ENCODE peak calls at places on chromosome 11, in seven cellular contexts. One of them, this sample, is unnamed.
A peak's percentile ranks its signal among the peaks of the same experiment; 100 is the strongest.

GRCh38 chr11:67572747-67573419 is 10.7 kb upstream of the GSTP1 start:
- DNase-seq in KBM-7: peak; percentile 57
- DNase-seq in HS-27A: no peak
- DNase-seq in stimulated activated CD4-positive, alpha-beta T cell treated with anti-CD3 and anti-CD28 coated beads, Interleukin-1b, Interleukin-23, amount 100 ng/mL, for 48 hours: no peak
- DNase-seq in activated CD8-positive, alpha-beta memory T cell treated with anti-CD3 and anti-CD28 coated beads for 1 hour: no peak
- DNase-seq in astrocyte of the spinal cord: peak; percentile 42
- DNase-seq in stimulated activated naive B cell treated with anti-CD40 and anti-IgM and Interleukin-4, amounts not matched to agents 10 μg/mL and 1 μg/mL and 100 μg/mL, for 72 hours: peak; percentile 34
- DNase-seq in this sample: peak; percentile 40

GRCh38 chr11:7246179-7246578 is 5.5 kb upstream of the SYT9 start:
- DNase-seq in stimulated activated naive B cell treated with anti-CD40 and anti-IgM and Interleukin-4, amounts not matched to agents 10 μg/mL and 1 μg/mL and 100 μg/mL, for 72 hours: no peak
- DNase-seq in HS-27A: no peak
- DNase-seq in astrocyte of the spinal cord: no peak
- DNase-seq in stimulated activated CD4-positive, alpha-beta T cell treated with anti-CD3 and anti-CD28 coated beads, Interleukin-1b, Interleukin-23, amount 100 ng/mL, for 48 hours: no peak
- DNase-seq in activated CD8-positive, alpha-beta memory T cell treated with anti-CD3 and anti-CD28 coated beads for 1 hour: no peak
- DNase-seq in KBM-7: no peak
- DNase-seq in this sample: no peak

GRCh38 chr11:124762077-124762623 is at the start of gene ESAM:
- DNase-seq in astrocyte of the spinal cord: no peak
- DNase-seq in activated CD8-positive, alpha-beta memory T cell treated with anti-CD3 and anti-CD28 coated beads for 1 hour: no peak
- DNase-seq in stimulated activated CD4-positive, alpha-beta T cell treated with anti-CD3 and anti-CD28 coated beads, Interleukin-1b, Interleukin-23, amount 100 ng/mL, for 48 hours: peak; percentile 51
- DNase-seq in HS-27A: no peak
- DNase-seq in KBM-7: no peak
- DNase-seq in stimulated activated naive B cell treated with anti-CD40 and anti-IgM and Interleukin-4, amounts not matched to agents 10 μg/mL and 1 μg/mL and 100 μg/mL, for 72 hours: peak; percentile 50
- DNase-seq in this sample: peak; percentile 50

GRCh38 chr11:121467965-121468364 is 15.2 kb upstream of the SORL1-AS1 start:
- DNase-seq in stimulated activated naive B cell treated with anti-CD40 and anti-IgM and Interleukin-4, amounts not matched to agents 10 μg/mL and 1 μg/mL and 100 μg/mL, for 72 hours: peak; percentile 83
- DNase-seq in KBM-7: no peak
- DNase-seq in HS-27A: no peak
- DNase-seq in astrocyte of the spinal cord: no peak
- DNase-seq in activated CD8-positive, alpha-beta memory T cell treated with anti-CD3 and anti-CD28 coated beads for 1 hour: peak; percentile 67
- DNase-seq in stimulated activated CD4-positive, alpha-beta T cell treated with anti-CD3 and anti-CD28 coated beads, Interleukin-1b, Interleukin-23, amount 100 ng/mL, for 48 hours: peak; percentile 85
- DNase-seq in this sample: no peak

GRCh38 chr11:20022363-20023081 is 137.8 kb downstream of the DBX1 start:
- DNase-seq in astrocyte of the spinal cord: peak; percentile 76
- DNase-seq in activated CD8-positive, alpha-beta memory T cell treated with anti-CD3 and anti-CD28 coated beads for 1 hour: no peak
- DNase-seq in KBM-7: no peak
- DNase-seq in HS-27A: no peak
- DNase-seq in stimulated activated CD4-positive, alpha-beta T cell treated with anti-CD3 and anti-CD28 coated beads, Interleukin-1b, Interleukin-23, amount 100 ng/mL, for 48 hours: no peak
- DNase-seq in stimulated activated naive B cell treated with anti-CD40 and anti-IgM and Interleukin-4, amounts not matched to agents 10 μg/mL and 1 μg/mL and 100 μg/mL, for 72 hours: no peak
- DNase-seq in this sample: peak; percentile 49

GRCh38 chr11:130839950-130840666 is 76.2 kb downstream of the SNX19 start:
- DNase-seq in stimulated activated naive B cell treated with anti-CD40 and anti-IgM and Interleukin-4, amounts not matched to agents 10 μg/mL and 1 μg/mL and 100 μg/mL, for 72 hours: no peak
- DNase-seq in KBM-7: no peak
- DNase-seq in astrocyte of the spinal cord: peak; percentile 61
- DNase-seq in stimulated activated CD4-positive, alpha-beta T cell treated with anti-CD3 and anti-CD28 coated beads, Interleukin-1b, Interleukin-23, amount 100 ng/mL, for 48 hours: no peak
- DNase-seq in activated CD8-positive, alpha-beta memory T cell treated with anti-CD3 and anti-CD28 coated beads for 1 hour: no peak
- DNase-seq in HS-27A: no peak
- DNase-seq in this sample: no peak

GRCh38 chr11:19455731-19456130 is 215.0 kb upstream of the E2F8 start:
- DNase-seq in astrocyte of the spinal cord: peak; percentile 11
- DNase-seq in stimulated activated CD4-positive, alpha-beta T cell treated with anti-CD3 and anti-CD28 coated beads, Interleukin-1b, Interleukin-23, amount 100 ng/mL, for 48 hours: no peak
- DNase-seq in KBM-7: no peak
- DNase-seq in activated CD8-positive, alpha-beta memory T cell treated with anti-CD3 and anti-CD28 coated beads for 1 hour: no peak
- DNase-seq in HS-27A: no peak
- DNase-seq in stimulated activated naive B cell treated with anti-CD40 and anti-IgM and Interleukin-4, amounts not matched to agents 10 μg/mL and 1 μg/mL and 100 μg/mL, for 72 hours: no peak
- DNase-seq in this sample: no peak

GRCh38 chr11:109076870-109077269 is 345.1 kb upstream of the C11orf87 start:
- DNase-seq in HS-27A: no peak
- DNase-seq in KBM-7: no peak
- DNase-seq in activated CD8-positive, alpha-beta memory T cell treated with anti-CD3 and anti-CD28 coated beads for 1 hour: no peak
- DNase-seq in stimulated activated CD4-positive, alpha-beta T cell treated with anti-CD3 and anti-CD28 coated beads, Interleukin-1b, Interleukin-23, amount 100 ng/mL, for 48 hours: no peak
- DNase-seq in stimulated activated naive B cell treated with anti-CD40 and anti-IgM and Interleukin-4, amounts not matched to agents 10 μg/mL and 1 μg/mL and 100 μg/mL, for 72 hours: no peak
- DNase-seq in astrocyte of the spinal cord: no peak
- DNase-seq in this sample: no peak

GRCh38 chr11:81089242-81089641 is 1644.4 kb downstream of the FAM181B start:
- DNase-seq in HS-27A: no peak
- DNase-seq in activated CD8-positive, alpha-beta memory T cell treated with anti-CD3 and anti-CD28 coated beads for 1 hour: no peak
- DNase-seq in KBM-7: no peak
- DNase-seq in stimulated activated naive B cell treated with anti-CD40 and anti-IgM and Interleukin-4, amounts not matched to agents 10 μg/mL and 1 μg/mL and 100 μg/mL, for 72 hours: no peak
- DNase-seq in stimulated activated CD4-positive, alpha-beta T cell treated with anti-CD3 and anti-CD28 coated beads, Interleukin-1b, Interleukin-23, amount 100 ng/mL, for 48 hours: no peak
- DNase-seq in astrocyte of the spinal cord: no peak
- DNase-seq in this sample: no peak

GRCh38 chr11:28343304-28344233 is 235.4 kb downstream of the METTL15 start:
- DNase-seq in stimulated activated naive B cell treated with anti-CD40 and anti-IgM and Interleukin-4, amounts not matched to agents 10 μg/mL and 1 μg/mL and 100 μg/mL, for 72 hours: no peak
- DNase-seq in stimulated activated CD4-positive, alpha-beta T cell treated with anti-CD3 and anti-CD28 coated beads, Interleukin-1b, Interleukin-23, amount 100 ng/mL, for 48 hours: no peak
- DNase-seq in KBM-7: peak; percentile 12
- DNase-seq in HS-27A: peak; percentile 53
- DNase-seq in activated CD8-positive, alpha-beta memory T cell treated with anti-CD3 and anti-CD28 coated beads for 1 hour: no peak
- DNase-seq in astrocyte of the spinal cord: peak; percentile 90
- DNase-seq in this sample: no peak

GRCh38 chr11:114892381-114893197 is 214.3 kb downstream of the NXPE2 start:
- DNase-seq in activated CD8-positive, alpha-beta memory T cell treated with anti-CD3 and anti-CD28 coated beads for 1 hour: no peak
- DNase-seq in HS-27A: no peak
- DNase-seq in KBM-7: peak; percentile 16
- DNase-seq in astrocyte of the spinal cord: no peak
- DNase-seq in stimulated activated naive B cell treated with anti-CD40 and anti-IgM and Interleukin-4, amounts not matched to agents 10 μg/mL and 1 μg/mL and 100 μg/mL, for 72 hours: no peak
- DNase-seq in stimulated activated CD4-positive, alpha-beta T cell treated with anti-CD3 and anti-CD28 coated beads, Interleukin-1b, Interleukin-23, amount 100 ng/mL, for 48 hours: no peak
- DNase-seq in this sample: no peak

GRCh38 chr11:119175493-119176077 is 7.1 kb downstream of the NLRX1 start:
- DNase-seq in KBM-7: no peak
- DNase-seq in HS-27A: no peak
- DNase-seq in astrocyte of the spinal cord: peak; percentile 33
- DNase-seq in stimulated activated naive B cell treated with anti-CD40 and anti-IgM and Interleukin-4, amounts not matched to agents 10 μg/mL and 1 μg/mL and 100 μg/mL, for 72 hours: no peak
- DNase-seq in activated CD8-positive, alpha-beta memory T cell treated with anti-CD3 and anti-CD28 coated beads for 1 hour: no peak
- DNase-seq in stimulated activated CD4-positive, alpha-beta T cell treated with anti-CD3 and anti-CD28 coated beads, Interleukin-1b, Interleukin-23, amount 100 ng/mL, for 48 hours: no peak
- DNase-seq in this sample: no peak

GRCh38 chr11:64347171-64347867 is 7.3 kb downstream of the CCDC88B start:
- DNase-seq in activated CD8-positive, alpha-beta memory T cell treated with anti-CD3 and anti-CD28 coated beads for 1 hour: no peak
- DNase-seq in stimulated activated CD4-positive, alpha-beta T cell treated with anti-CD3 and anti-CD28 coated beads, Interleukin-1b, Interleukin-23, amount 100 ng/mL, for 48 hours: no peak
- DNase-seq in HS-27A: no peak
- DNase-seq in stimulated activated naive B cell treated with anti-CD40 and anti-IgM and Interleukin-4, amounts not matched to agents 10 μg/mL and 1 μg/mL and 100 μg/mL, for 72 hours: no peak
- DNase-seq in KBM-7: no peak
- DNase-seq in astrocyte of the spinal cord: no peak
- DNase-seq in this sample: no peak

This sample was measured in NCI-H1105.